ENCODE peak calls at places on chromosomes 12 and 14, in four cellular contexts. One of them, this sample, is unnamed.
A peak's percentile ranks its signal among the peaks of the same experiment; 100 is the strongest.

GRCh38 chr14:59272633-59273032 is 84.2 kb downstream of the DAAM1 start:
- DNase-seq in HCT116: no peak
- DNase-seq in Panc1: no peak
- DNase-seq in breast epithelium: no peak
- DNase-seq in this sample: no peak

GRCh38 chr12:57156701-57157403 is 9.4 kb upstream of the LRP1-AS start:
- DNase-seq in HCT116: no peak
- DNase-seq in Panc1: no peak
- DNase-seq in breast epithelium: no peak
- DNase-seq in this sample: no peak

GRCh38 chr12:78002878-78003277 is 172.2 kb downstream of the NAV3 start:
- DNase-seq in HCT116: no peak
- DNase-seq in Panc1: no peak
- DNase-seq in breast epithelium: no peak
- DNase-seq in this sample: peak; percentile 51

GRCh38 chr14:65422093-65422834 is 9.7 kb downstream of the FUT8 start:
- DNase-seq in HCT116: no peak
- DNase-seq in Panc1: no peak
- DNase-seq in breast epithelium: no peak
- DNase-seq in this sample: no peak

GRCh38 chr14:58151701-58152568 is at the start of gene ARMH4:
- DNase-seq in HCT116: peak; percentile 57
- DNase-seq in Panc1: no peak
- DNase-seq in breast epithelium: peak; percentile 35
- DNase-seq in this sample: no peak

GRCh38 chr14:75446447-75446846 is 18.6 kb downstream of the JDP2 start:
- DNase-seq in HCT116: no peak
- DNase-seq in Panc1: no peak
- DNase-seq in breast epithelium: no peak
- DNase-seq in this sample: no peak

GRCh38 chr12:5201554-5202243 is 158.0 kb downstream of the KCNA5 start:
- DNase-seq in HCT116: no peak
- DNase-seq in Panc1: no peak
- DNase-seq in breast epithelium: no peak
- DNase-seq in this sample: no peak

GRCh38 chr14:56196274-56196673 is 78.1 kb downstream of the PELI2 start:
- DNase-seq in HCT116: no peak
- DNase-seq in Panc1: no peak
- DNase-seq in breast epithelium: no peak
- DNase-seq in this sample: no peak

GRCh38 chr12:10331642-10332239 is 24.1 kb downstream of the KLRD1 start:
- DNase-seq in HCT116: peak; percentile 56
- DNase-seq in Panc1: peak; percentile 32
- DNase-seq in breast epithelium: no peak
- DNase-seq in this sample: peak; percentile 16

GRCh38 chr12:1800646-1801284 is 19.6 kb upstream of the LRTM2 start:
- DNase-seq in HCT116: no peak
- DNase-seq in Panc1: no peak
- DNase-seq in breast epithelium: no peak
- DNase-seq in this sample: no peak

GRCh38 chr12:106174876-106175275 is 36.1 kb upstream of the NUAK1 start:
- DNase-seq in HCT116: no peak
- DNase-seq in Panc1: no peak
- DNase-seq in breast epithelium: no peak
- DNase-seq in this sample: no peak

GRCh38 chr14:27327095-27327494 is 729.3 kb upstream of the NOVA1 start:
- DNase-seq in HCT116: no peak
- DNase-seq in Panc1: no peak
- DNase-seq in breast epithelium: no peak
- DNase-seq in this sample: no peak

GRCh38 chr12:118190266-118190665 is 54.3 kb downstream of the PEBP1 start:
- DNase-seq in HCT116: no peak
- DNase-seq in Panc1: no peak
- DNase-seq in breast epithelium: no peak
- DNase-seq in this sample: no peak

GRCh38 chr14:85535916-85536834 is 6.2 kb downstream of the FLRT2 start:
- DNase-seq in HCT116: no peak
- DNase-seq in Panc1: no peak
- DNase-seq in breast epithelium: no peak
- DNase-seq in this sample: no peak

GRCh38 chr12:108560752-108561719 is at the start of gene SART3:
- DNase-seq in HCT116: peak; percentile 89
- DNase-seq in Panc1: peak; percentile 83
- DNase-seq in breast epithelium: peak; percentile 68
- DNase-seq in this sample: peak; percentile 91

GRCh38 chr12:108562348-108563134 is at the start of gene ISCU:
- DNase-seq in HCT116: peak; percentile 95
- DNase-seq in Panc1: peak; percentile 77
- DNase-seq in breast epithelium: peak; percentile 96
- DNase-seq in this sample: peak; percentile 78

GRCh38 chr12:108560321-108560721 is 652 bp downstream of the SART3 start:
- DNase-seq in HCT116: no peak
- DNase-seq in Panc1: no peak
- DNase-seq in breast epithelium: no peak
- DNase-seq in this sample: no peak

GRCh38 chr12:108561852-108562347 is 496 bp upstream of the ISCU start:
- DNase-seq in HCT116: peak; percentile 18
- DNase-seq in Panc1: no peak
- DNase-seq in breast epithelium: no peak
- DNase-seq in this sample: no peak

GRCh38 chr12:108559748-108560147 is 1.2 kb downstream of the SART3 start:
- DNase-seq in HCT116: no peak
- DNase-seq in Panc1: no peak
- DNase-seq in breast epithelium: no peak
- DNase-seq in this sample: no peak
- H3K4me3 ChIP-seq in HCT116: peak overlapping the region; percentile 85
- H3K4me3 ChIP-seq in Panc1: peak overlapping the region; percentile 100
- H3K4me3 ChIP-seq in breast epithelium: peak overlapping the region; percentile 93
- H3K4me3 ChIP-seq in this sample: peak overlapping the region; percentile 81

GRCh38 chr12:16238661-16239060 is 38.8 kb downstream of the SLC15A5 start:
- DNase-seq in HCT116: no peak
- DNase-seq in Panc1: no peak
- DNase-seq in breast epithelium: no peak
- DNase-seq in this sample: no peak
- TF ChIP-seq POLR2AphosphoS5 in HCT116: no peak
- TF ChIP-seq POLR2AphosphoS5 in Panc1: no peak
- TF ChIP-seq POLR2AphosphoS5 in breast epithelium: no peak
- TF ChIP-seq POLR2AphosphoS5 in this sample: no peak

DNA sequence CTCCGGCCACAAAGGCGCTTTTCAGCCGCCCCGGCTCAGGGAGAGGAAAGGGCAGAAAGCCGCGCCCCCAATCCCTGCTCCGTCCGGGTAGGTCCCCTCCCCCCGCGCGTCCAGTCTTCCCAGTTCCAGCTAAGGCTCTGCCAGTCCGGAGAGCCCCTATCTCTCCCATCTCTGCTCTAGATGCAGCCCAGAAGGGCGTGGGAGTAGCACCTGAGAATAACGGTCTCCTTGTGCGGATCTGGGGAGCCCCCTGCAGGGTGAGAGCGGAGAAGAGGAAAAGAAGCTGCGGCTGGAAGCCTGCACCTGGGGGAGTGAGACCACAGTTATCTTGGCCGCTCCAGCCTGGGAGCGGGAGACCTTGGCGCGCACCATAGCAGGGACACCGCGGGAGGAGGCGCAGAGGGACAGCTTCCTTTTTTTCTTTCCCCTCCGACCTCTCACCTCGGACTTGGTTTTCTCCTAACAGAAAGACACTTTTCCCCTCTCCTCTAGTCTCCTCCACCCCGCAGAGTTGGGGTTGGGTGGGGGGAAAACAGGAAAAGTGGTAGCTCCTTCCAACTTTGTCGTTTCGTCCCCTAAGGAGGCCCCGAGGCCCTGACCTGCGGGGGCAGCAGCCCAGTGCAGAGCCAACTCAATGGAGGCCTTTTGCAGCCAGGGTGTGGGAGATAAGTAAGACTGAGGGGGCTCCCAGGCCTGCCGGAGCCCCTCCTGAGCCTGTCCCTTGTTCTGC is 2.4 kb downstream of the DHH start:
- DNase-seq in HCT116: no peak
- DNase-seq in Panc1: no peak
- DNase-seq in breast epithelium: no peak
- DNase-seq in this sample: no peak
- H3K4me3 ChIP-seq in HCT116: no peak overlapping the region
- H3K4me3 ChIP-seq in Panc1: peak overlapping the region; percentile 32
- H3K4me3 ChIP-seq in breast epithelium: peak overlapping the region; percentile 43
- H3K4me3 ChIP-seq in this sample: no peak overlapping the region

GRCh38 chr12:3299929-3300832 is 190.8 kb upstream of the PRMT8 start:
- DNase-seq in HCT116: peak; percentile 92
- DNase-seq in Panc1: peak; percentile 74
- DNase-seq in breast epithelium: peak; percentile 92
- DNase-seq in this sample: peak; percentile 45
- TF ChIP-seq POLR2AphosphoS5 in HCT116: peak; percentile 39
- TF ChIP-seq POLR2AphosphoS5 in Panc1: no peak
- TF ChIP-seq POLR2AphosphoS5 in breast epithelium: peak; percentile 38
- TF ChIP-seq POLR2AphosphoS5 in this sample: no peak

GRCh38 chr14:99541211-99541610 is 60.0 kb downstream of the CCNK start:
- DNase-seq in HCT116: no peak
- DNase-seq in Panc1: no peak
- DNase-seq in breast epithelium: no peak
- DNase-seq in this sample: no peak

GRCh38 chr14:99540196-99541032 is 59.2 kb downstream of the CCNK start:
- DNase-seq in HCT116: no peak
- DNase-seq in Panc1: no peak
- DNase-seq in breast epithelium: no peak
- DNase-seq in this sample: no peak

GRCh38 chr14:99542566-99542965 is 61.4 kb downstream of the CCNK start:
- DNase-seq in HCT116: no peak
- DNase-seq in Panc1: no peak
- DNase-seq in breast epithelium: no peak
- DNase-seq in this sample: no peak

GRCh38 chr14:99543369-99543768 is 60.6 kb downstream of the CCDC85C start:
- DNase-seq in HCT116: no peak
- DNase-seq in Panc1: no peak
- DNase-seq in breast epithelium: no peak
- DNase-seq in this sample: no peak

GRCh38 chr14:99541677-99542470 is 60.7 kb downstream of the CCNK start:
- DNase-seq in HCT116: no peak
- DNase-seq in Panc1: no peak
- DNase-seq in breast epithelium: no peak
- DNase-seq in this sample: no peak
- H3K4me3 ChIP-seq in HCT116: no peak overlapping the region
- H3K4me3 ChIP-seq in Panc1: no peak overlapping the region
- H3K4me3 ChIP-seq in breast epithelium: no peak overlapping the region
- H3K4me3 ChIP-seq in this sample: no peak overlapping the region

GRCh38 chr12:109716092-109716479 is 2.5 kb downstream of the FAM222A start:
- DNase-seq in HCT116: no peak
- DNase-seq in Panc1: no peak
- DNase-seq in breast epithelium: no peak
- DNase-seq in this sample: no peak

GRCh38 chr12:109718390-109718789 is 4.8 kb downstream of the FAM222A start:
- DNase-seq in HCT116: no peak
- DNase-seq in Panc1: no peak
- DNase-seq in breast epithelium: no peak
- DNase-seq in this sample: no peak

GRCh38 chr12:109717390-109718357 is 4.0 kb downstream of the FAM222A start:
- DNase-seq in HCT116: no peak
- DNase-seq in Panc1: no peak
- DNase-seq in breast epithelium: no peak
- DNase-seq in this sample: no peak

GRCh38 chr12:109715310-109716091 is 1.9 kb downstream of the FAM222A start:
- DNase-seq in HCT116: no peak
- DNase-seq in Panc1: no peak
- DNase-seq in breast epithelium: no peak
- DNase-seq in this sample: no peak

DNA sequence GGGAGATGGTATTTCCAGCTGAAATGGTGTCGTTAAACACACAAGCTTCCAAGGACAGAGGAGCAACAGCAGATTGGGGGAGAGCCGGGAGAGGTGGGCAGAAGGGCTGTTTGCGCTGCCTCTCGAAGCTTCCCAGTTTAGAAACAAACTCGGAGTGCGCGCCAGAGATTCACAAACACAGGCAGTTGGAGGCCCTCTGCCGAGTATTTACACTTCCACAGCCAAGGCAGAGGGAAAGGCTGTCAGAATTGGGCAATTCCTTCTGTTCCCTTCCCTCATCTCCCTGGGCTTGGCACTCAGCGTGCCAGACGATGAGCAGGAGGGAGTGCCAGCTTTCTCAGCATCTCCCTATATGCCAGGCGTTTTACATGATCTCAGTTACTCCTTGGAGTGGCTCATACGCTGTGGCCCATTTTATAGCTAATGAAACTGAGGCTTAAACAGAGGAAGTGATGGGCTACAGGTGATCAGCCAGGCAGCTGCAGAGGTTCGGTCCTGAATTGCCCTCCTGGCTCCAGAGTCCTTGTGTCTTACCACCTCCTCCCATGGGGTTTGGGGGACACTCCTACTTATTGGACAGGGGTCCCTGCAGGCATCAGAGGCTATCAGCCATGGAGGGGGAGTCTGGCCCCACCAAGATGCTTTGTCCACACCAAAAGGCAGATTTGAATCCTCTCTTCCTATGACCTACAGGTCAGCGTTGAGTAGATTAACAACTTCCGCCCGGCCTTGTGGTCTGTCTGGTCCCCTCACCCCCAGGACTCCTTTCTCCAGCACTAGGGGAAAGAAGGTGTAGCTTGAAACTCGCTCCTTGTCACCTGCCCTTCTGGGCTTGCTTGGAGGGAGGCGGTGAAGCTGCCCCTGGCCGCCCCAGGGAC is 3.1 kb downstream of the FAM222A start:
- DNase-seq in HCT116: no peak
- DNase-seq in Panc1: no peak
- DNase-seq in breast epithelium: peak; percentile 48
- DNase-seq in this sample: no peak
- TF ChIP-seq POLR2AphosphoS5 in HCT116: no peak
- TF ChIP-seq POLR2AphosphoS5 in Panc1: no peak
- TF ChIP-seq POLR2AphosphoS5 in breast epithelium: no peak
- TF ChIP-seq POLR2AphosphoS5 in this sample: no peak

DNA sequence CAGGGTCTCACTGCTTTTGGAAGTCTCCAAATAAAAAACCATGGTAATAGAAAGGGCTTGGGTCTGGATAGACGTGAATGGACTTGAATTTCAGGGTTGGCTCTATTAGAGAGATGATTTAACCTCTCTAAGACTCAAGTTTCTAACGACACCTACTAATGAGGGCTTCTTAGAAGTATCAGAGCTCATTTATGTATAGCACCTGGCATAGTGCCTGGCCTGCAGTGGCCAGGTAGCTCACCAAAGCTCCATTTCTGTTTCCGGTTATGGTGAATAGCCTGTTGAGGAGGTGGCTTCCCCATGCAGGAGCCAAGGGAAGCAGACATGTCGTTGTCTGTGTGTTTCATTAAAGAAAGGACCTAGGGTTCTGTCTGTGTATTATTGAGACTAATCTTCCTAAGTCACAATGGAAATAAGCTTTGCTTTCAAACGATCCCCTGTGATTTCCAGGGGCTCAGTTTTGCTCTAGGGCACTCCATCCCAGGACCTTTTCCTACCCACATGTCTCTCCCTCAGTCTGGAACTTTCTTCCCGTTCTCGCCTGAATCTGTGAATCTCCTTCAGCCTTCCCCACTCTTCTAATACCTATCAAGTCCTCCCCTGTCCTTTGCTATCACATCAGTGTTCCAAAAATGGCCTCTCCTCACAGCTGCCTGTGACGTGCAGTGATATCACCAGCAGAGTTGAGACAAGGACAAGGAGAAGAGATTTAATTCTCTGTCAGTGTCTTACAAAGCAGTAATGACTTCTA is 108.8 kb downstream of the ETV6 start:
- DNase-seq in HCT116: no peak
- DNase-seq in Panc1: no peak
- DNase-seq in breast epithelium: no peak
- DNase-seq in this sample: no peak
- H3K4me3 ChIP-seq in HCT116: no peak overlapping the region
- H3K4me3 ChIP-seq in Panc1: no peak overlapping the region
- H3K4me3 ChIP-seq in breast epithelium: no peak overlapping the region
- H3K4me3 ChIP-seq in this sample: no peak overlapping the region